ENCODE peak calls at places on chromosome 9, in six cellular contexts. One of them, this sample, is unnamed.
A peak's percentile ranks its signal among the peaks of the same experiment; 100 is the strongest.

GRCh38 chr9:123742009-123742767 is 187.7 kb downstream of the DENND1A start:
- DNase-seq in upper lobe of right lung: no peak
- DNase-seq in lower leg skin: peak; percentile 15
- DNase-seq in endothelial cell: no peak
- DNase-seq in fibroblast of lung: peak; percentile 61
- DNase-seq in progenitor cell of endocrine pancreas: no peak
- DNase-seq in this sample: no peak

GRCh38 chr9:22045423-22045822 is 36.3 kb upstream of the CDKN2B start:
- DNase-seq in upper lobe of right lung: no peak
- DNase-seq in lower leg skin: no peak
- DNase-seq in endothelial cell: no peak
- DNase-seq in fibroblast of lung: no peak
- DNase-seq in progenitor cell of endocrine pancreas: no peak
- DNase-seq in this sample: no peak

GRCh38 chr9:114218264-114219120 is 63.2 kb downstream of the COL27A1 start:
- DNase-seq in upper lobe of right lung: no peak
- DNase-seq in lower leg skin: no peak
- DNase-seq in endothelial cell: no peak
- DNase-seq in fibroblast of lung: no peak
- DNase-seq in progenitor cell of endocrine pancreas: no peak
- DNase-seq in this sample: no peak

GRCh38 chr9:124437086-124437485 is 13.2 kb upstream of the ADGRD2 start:
- DNase-seq in upper lobe of right lung: no peak
- DNase-seq in lower leg skin: no peak
- DNase-seq in endothelial cell: no peak
- DNase-seq in fibroblast of lung: no peak
- DNase-seq in progenitor cell of endocrine pancreas: no peak
- DNase-seq in this sample: no peak

GRCh38 chr9:34346873-34347799 is 17.8 kb downstream of the NUDT2 start:
- DNase-seq in upper lobe of right lung: no peak
- DNase-seq in lower leg skin: no peak
- DNase-seq in endothelial cell: no peak
- DNase-seq in fibroblast of lung: no peak
- DNase-seq in progenitor cell of endocrine pancreas: no peak
- DNase-seq in this sample: no peak

GRCh38 chr9:133762488-133763271 is 24.5 kb upstream of the SARDH start:
- DNase-seq in upper lobe of right lung: peak; percentile 48
- DNase-seq in lower leg skin: no peak
- DNase-seq in endothelial cell: no peak
- DNase-seq in fibroblast of lung: no peak
- DNase-seq in progenitor cell of endocrine pancreas: no peak
- DNase-seq in this sample: no peak

GRCh38 chr9:91660295-91660589 is 236.6 kb upstream of the NFIL3 start:
- DNase-seq in upper lobe of right lung: no peak
- DNase-seq in lower leg skin: no peak
- DNase-seq in endothelial cell: no peak
- DNase-seq in fibroblast of lung: no peak
- DNase-seq in progenitor cell of endocrine pancreas: no peak
- DNase-seq in this sample: no peak

GRCh38 chr9:37325778-37326177 is 96.7 kb upstream of the GRHPR start:
- DNase-seq in upper lobe of right lung: no peak
- DNase-seq in lower leg skin: no peak
- DNase-seq in endothelial cell: no peak
- DNase-seq in fibroblast of lung: no peak
- DNase-seq in progenitor cell of endocrine pancreas: no peak
- DNase-seq in this sample: no peak

GRCh38 chr9:105007143-105007542 is 79.2 kb upstream of the ABCA1 start:
- DNase-seq in upper lobe of right lung: no peak
- DNase-seq in lower leg skin: peak; percentile 51
- DNase-seq in endothelial cell: no peak
- DNase-seq in fibroblast of lung: peak; percentile 96
- DNase-seq in progenitor cell of endocrine pancreas: no peak
- DNase-seq in this sample: peak; percentile 90

GRCh38 chr9:131800885-131801284 is 61.0 kb upstream of the RAPGEF1 start:
- DNase-seq in upper lobe of right lung: no peak
- DNase-seq in lower leg skin: no peak
- DNase-seq in endothelial cell: no peak
- DNase-seq in fibroblast of lung: no peak
- DNase-seq in progenitor cell of endocrine pancreas: no peak
- DNase-seq in this sample: no peak

GRCh38 chr9:32455738-32456137 is 70.3 kb downstream of the RIGI start:
- DNase-seq in upper lobe of right lung: no peak
- DNase-seq in lower leg skin: no peak
- DNase-seq in endothelial cell: no peak
- DNase-seq in fibroblast of lung: no peak
- DNase-seq in progenitor cell of endocrine pancreas: no peak
- DNase-seq in this sample: no peak

GRCh38 chr9:124139001-124139400 is 118.7 kb upstream of the NEK6 start:
- DNase-seq in upper lobe of right lung: no peak
- DNase-seq in lower leg skin: no peak
- DNase-seq in endothelial cell: no peak
- DNase-seq in fibroblast of lung: peak; percentile 76
- DNase-seq in progenitor cell of endocrine pancreas: no peak
- DNase-seq in this sample: no peak

GRCh38 chr9:69173891-69174644 is at the start of gene TJP2:
- DNase-seq in upper lobe of right lung: peak; percentile 86
- DNase-seq in lower leg skin: peak; percentile 38
- DNase-seq in endothelial cell: peak; percentile 57
- DNase-seq in fibroblast of lung: peak; percentile 80
- DNase-seq in progenitor cell of endocrine pancreas: peak; percentile 38
- DNase-seq in this sample: peak; percentile 68

GRCh38 chr9:135773677-135774238 is 71.8 kb downstream of the KCNT1 start:
- DNase-seq in upper lobe of right lung: no peak
- DNase-seq in lower leg skin: no peak
- DNase-seq in endothelial cell: no peak
- DNase-seq in fibroblast of lung: no peak
- DNase-seq in progenitor cell of endocrine pancreas: no peak
- DNase-seq in this sample: no peak

GRCh38 chr9:131262327-131263032 is 13.8 kb downstream of the FAM78A start:
- DNase-seq in upper lobe of right lung: no peak
- DNase-seq in lower leg skin: no peak
- DNase-seq in endothelial cell: no peak
- DNase-seq in fibroblast of lung: no peak
- DNase-seq in progenitor cell of endocrine pancreas: no peak
- DNase-seq in this sample: no peak

GRCh38 chr9:79581794-79582193 is 10.0 kb downstream of the TLE4 start:
- DNase-seq in upper lobe of right lung: no peak
- DNase-seq in lower leg skin: no peak
- DNase-seq in endothelial cell: peak; percentile 14
- DNase-seq in fibroblast of lung: peak; percentile 94
- DNase-seq in progenitor cell of endocrine pancreas: no peak
- DNase-seq in this sample: no peak

DNA sequence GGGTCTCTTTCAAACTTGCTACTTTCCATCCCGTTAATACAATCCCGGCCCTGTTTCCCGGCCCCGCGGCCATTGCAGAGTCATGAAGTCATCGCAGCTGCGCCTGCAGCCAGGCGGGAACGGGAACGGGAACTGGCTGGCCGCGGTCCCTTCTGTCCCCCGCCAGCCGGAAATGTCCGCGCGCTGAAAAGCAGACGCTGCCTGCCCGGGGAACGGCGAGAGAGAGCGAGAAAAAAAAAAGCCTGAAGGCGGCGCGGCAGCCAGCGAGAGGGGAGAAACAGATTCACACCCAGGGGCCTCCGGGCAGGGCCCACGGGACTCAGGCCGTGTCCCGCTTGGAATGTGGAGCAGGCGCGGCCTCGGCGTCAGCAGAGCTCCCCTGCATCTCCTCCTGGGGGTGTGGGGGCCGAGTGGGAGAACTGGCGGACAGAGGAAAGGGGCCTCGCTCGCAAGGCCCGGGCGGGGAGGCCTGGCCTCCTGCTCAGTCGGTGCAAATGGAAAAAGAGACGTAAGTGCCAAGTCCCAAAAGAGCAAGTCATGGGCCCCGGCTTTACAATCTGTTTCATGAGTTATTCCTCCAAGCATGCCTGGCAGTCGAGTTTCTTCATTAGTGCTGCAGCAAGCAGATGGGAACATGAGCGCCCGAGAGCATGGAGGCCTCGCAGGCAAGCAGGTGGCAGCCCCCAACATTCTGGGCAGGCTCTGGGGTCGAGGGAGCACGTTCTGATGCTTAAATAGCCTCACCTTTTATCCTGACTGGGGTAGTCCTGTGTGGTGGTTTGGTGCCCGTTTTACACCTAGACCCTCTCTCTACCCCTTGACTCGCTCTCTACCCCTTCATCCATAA is 201.3 kb upstream of the GAS1 start:
- DNase-seq in upper lobe of right lung: peak; percentile 84
- DNase-seq in lower leg skin: peak; percentile 56
- DNase-seq in endothelial cell: peak; percentile 74
- DNase-seq in fibroblast of lung: peak; percentile 80
- DNase-seq in progenitor cell of endocrine pancreas: peak; percentile 38
- DNase-seq in this sample: no peak
- TF ChIP-seq CTCF in upper lobe of right lung: peak; percentile 21
- TF ChIP-seq CTCF in lower leg skin: no peak
- TF ChIP-seq CTCF in endothelial cell: no peak
- TF ChIP-seq CTCF in fibroblast of lung: no peak
- TF ChIP-seq CTCF in progenitor cell of endocrine pancreas: peak; percentile 11
- TF ChIP-seq CTCF in this sample: no peak

GRCh38 chr9:6049798-6050197 is 34.4 kb upstream of the RANBP6 start:
- DNase-seq in upper lobe of right lung: no peak
- DNase-seq in lower leg skin: no peak
- DNase-seq in endothelial cell: no peak
- DNase-seq in fibroblast of lung: no peak
- DNase-seq in progenitor cell of endocrine pancreas: no peak
- DNase-seq in this sample: peak; percentile 64
- TF ChIP-seq CTCF in upper lobe of right lung: peak; percentile 33
- TF ChIP-seq CTCF in lower leg skin: no peak
- TF ChIP-seq CTCF in endothelial cell: peak; percentile 52
- TF ChIP-seq CTCF in fibroblast of lung: peak; percentile 15
- TF ChIP-seq CTCF in progenitor cell of endocrine pancreas: no peak
- TF ChIP-seq CTCF in this sample: peak; percentile 53

GRCh38 chr9:137176302-137177182 is 4.7 kb upstream of the TMEM210 start:
- DNase-seq in upper lobe of right lung: no peak
- DNase-seq in lower leg skin: no peak
- DNase-seq in endothelial cell: peak; percentile 42
- DNase-seq in fibroblast of lung: peak; percentile 18
- DNase-seq in progenitor cell of endocrine pancreas: no peak
- DNase-seq in this sample: no peak
- TF ChIP-seq CTCF in upper lobe of right lung: peak; percentile 43
- TF ChIP-seq CTCF in lower leg skin: no peak
- TF ChIP-seq CTCF in endothelial cell: peak; percentile 18
- TF ChIP-seq CTCF in fibroblast of lung: peak; percentile 29
- TF ChIP-seq CTCF in progenitor cell of endocrine pancreas: peak; percentile 62
- TF ChIP-seq CTCF in this sample: peak; percentile 71

GRCh38 chr9:98484218-98484617 is 224.5 kb downstream of the GABBR2 start:
- DNase-seq in upper lobe of right lung: no peak
- DNase-seq in lower leg skin: no peak
- DNase-seq in endothelial cell: no peak
- DNase-seq in fibroblast of lung: peak; percentile 56
- DNase-seq in progenitor cell of endocrine pancreas: no peak
- DNase-seq in this sample: no peak
- TF ChIP-seq CTCF in upper lobe of right lung: no peak
- TF ChIP-seq CTCF in lower leg skin: no peak
- TF ChIP-seq CTCF in endothelial cell: no peak
- TF ChIP-seq CTCF in fibroblast of lung: peak; percentile 24
- TF ChIP-seq CTCF in progenitor cell of endocrine pancreas: no peak
- TF ChIP-seq CTCF in this sample: no peak

GRCh38 chr9:98573749-98574278 is 134.9 kb downstream of the GABBR2 start:
- DNase-seq in upper lobe of right lung: no peak
- DNase-seq in lower leg skin: no peak
- DNase-seq in endothelial cell: no peak
- DNase-seq in fibroblast of lung: no peak
- DNase-seq in progenitor cell of endocrine pancreas: no peak
- DNase-seq in this sample: no peak
- TF ChIP-seq CTCF in upper lobe of right lung: no peak
- TF ChIP-seq CTCF in lower leg skin: no peak
- TF ChIP-seq CTCF in endothelial cell: no peak
- TF ChIP-seq CTCF in fibroblast of lung: no peak
- TF ChIP-seq CTCF in progenitor cell of endocrine pancreas: no peak
- TF ChIP-seq CTCF in this sample: no peak